ENCODE peak calls at places on chromosomes 4 and X, in ten cellular contexts. N is astrocyte of the spinal cord, D is keratinocyte, R is upper lobe of left lung, B is MM.1S, K is sigmoid colon, C is fibroblast of the aortic adventitia, I is suprapubic skin, G is fibroblast of mammary gland, A is SK-N-SH. Y is an unnamed sample.

GRCh38 chr4:138632856-138633255 is 382.7 kb upstream of the NOCT start:
- DNase-seq in A (no peak), B (no peak), C (no peak), R (no peak), D (no peak), G (no peak), N (no peak), I (no peak), K (no peak), Y (no peak)

GRCh38 chr4:146654976-146655761 is 16.5 kb downstream of the POU4F2 start:
- DNase-seq in C (peak; percentile 22), K (no peak), N (peak; percentile 18), A (peak; percentile 84), G (peak; percentile 11), I (no peak), R (no peak), D (no peak), B (no peak), Y (peak; percentile 8)

GRCh38 chr4:72706633-72707032 is 137.6 kb upstream of the ADAMTS3 start:
- DNase-seq in A (no peak), I (no peak), B (no peak), C (no peak), D (no peak), G (no peak), R (no peak), N (no peak), K (no peak), Y (no peak)

GRCh38 chr4:153267013-153267412 is 62.8 kb downstream of the TRIM2 start:
- DNase-seq in A (no peak), G (peak; percentile 37), C (no peak), K (no peak), N (peak; percentile 62), B (no peak), R (no peak), I (no peak), D (no peak), Y (peak; percentile 91)

GRCh38 chrX:37825225-37825842 is 22.0 kb downstream of the DYNLT3 start:
- DNase-seq in I (no peak), D (no peak), G (peak; percentile 42), B (peak; percentile 53), N (peak; percentile 43), K (peak; percentile 64), A (peak; percentile 12), R (peak; percentile 46), C (peak; percentile 49), Y (peak; percentile 52)

GRCh38 chr4:173883821-173884220 is 353.8 kb upstream of the HAND2 start:
- DNase-seq in R (no peak), K (no peak), C (peak; percentile 70), N (no peak), D (no peak), A (no peak), I (no peak), G (peak; percentile 55), B (no peak), Y (peak; percentile 95)

GRCh38 chr4:33940281-33940680 is 2304.0 kb downstream of the ARAP2 start:
- DNase-seq in N (no peak), I (no peak), B (no peak), A (no peak), D (no peak), G (peak; percentile 35), R (no peak), C (peak; percentile 47), K (no peak), Y (peak; percentile 16)

GRCh38 chr4:165502919-165503907 is 124.4 kb downstream of the CPE start:
- DNase-seq in D (no peak), A (no peak), C (peak; percentile 85), R (no peak), N (peak; percentile 18), I (no peak), G (peak; percentile 85), B (no peak), K (no peak), Y (peak; percentile 51)

GRCh38 chrX:7216981-7217587 is 69.1 kb upstream of the PUDP start:
- DNase-seq in K (no peak), A (no peak), I (no peak), G (no peak), B (no peak), C (no peak), R (no peak), D (no peak), N (no peak), Y (no peak)

GRCh38 chr4:34720563-34720962 is 1523.8 kb downstream of the ARAP2 start:
- DNase-seq in G (peak; percentile 57), I (no peak), A (peak; percentile 1), B (peak; percentile 47), D (no peak), C (peak; percentile 43), K (no peak), R (no peak), N (peak; percentile 68), Y (peak; percentile 54)

GRCh38 chr4:97987019-97987648 is 156.1 kb downstream of the STPG2 start:
- DNase-seq in N (peak; percentile 56), R (no peak), A (peak; percentile 41), C (peak; percentile 17), D (no peak), K (no peak), G (peak; percentile 18), B (peak; percentile 59), I (no peak), Y (peak; percentile 13)

GRCh38 chr4:172356002-172356401 is 542.8 kb downstream of the GALNTL6 start:
- DNase-seq in N (peak; percentile 23), R (no peak), D (no peak), I (no peak), G (peak; percentile 41), C (no peak), A (no peak), K (no peak), B (no peak), Y (no peak)

GRCh38 chr4:82629238-82630000 is 67.6 kb upstream of the TMEM150C start:
- DNase-seq in I (no peak), B (no peak), D (no peak), C (peak; percentile 61), N (no peak), K (no peak), R (no peak), G (peak; percentile 59), A (no peak), Y (peak; percentile 43)

GRCh38 chr4:105978684-105979296 is 83.5 kb downstream of the NPNT start:
- DNase-seq in R (no peak), I (no peak), D (no peak), C (peak; percentile 94), N (peak; percentile 29), K (no peak), G (peak; percentile 94), B (no peak), A (no peak), Y (peak; percentile 54)

GRCh38 chr4:88409206-88409605 is 30.6 kb downstream of the HERC6 start:
- DNase-seq in R (no peak), C (no peak), G (no peak), K (no peak), N (no peak), I (no peak), D (no peak), B (no peak), A (no peak), Y (no peak)

GRCh38 chr4:88456757-88457306 is at the start of gene HERC5:
- DNase-seq in R (peak; percentile 88), I (peak; percentile 94), A (peak; percentile 93), D (peak; percentile 63), N (peak; percentile 88), K (peak; percentile 94), C (peak; percentile 86), B (peak; percentile 97), G (peak; percentile 94), Y (peak; percentile 91)

GRCh38 chrX:70508296-70508911 is 63.8 kb downstream of the DLG3 start:
- DNase-seq in G (peak; percentile 7), R (no peak), K (no peak), B (no peak), I (no peak), D (no peak), C (peak; percentile 2), A (no peak), N (no peak), Y (no peak)

GRCh38 chr4:1413687-1414479 is 7.6 kb upstream of the NKX1-1 start:
- DNase-seq in A (peak; percentile 34), B (no peak), D (no peak), G (no peak), K (peak; percentile 9), C (no peak), I (peak; percentile 76), N (no peak), R (no peak), Y (no peak)

GRCh38 chr4:80407246-80407645 is 71.7 kb downstream of the CFAP299 start:
- DNase-seq in R (no peak), N (peak; percentile 87), D (no peak), B (no peak), K (peak; percentile 62), C (peak; percentile 95), A (no peak), G (peak; percentile 92), I (no peak), Y (peak; percentile 24)

GRCh38 chrX:139967300-139967699 is 2.0 kb upstream of the CXorf66 start:
- DNase-seq in C (no peak), A (peak; percentile 15), K (no peak), R (no peak), N (no peak), G (peak; percentile 2), D (no peak), B (no peak), I (no peak), Y (peak; percentile 1)
- TF ChIP-seq CTCF in C (peak; percentile 36), A (peak; percentile 53), K (no peak), R (no peak), N (no peak), G (peak; percentile 39), D (peak; percentile 33), B (no peak), I (no peak), Y (peak; percentile 35)

GRCh38 chr4:52996261-52997131 is 134.4 kb downstream of the RASL11B start:
- DNase-seq in A (peak; percentile 71), I (no peak), G (peak; percentile 88), N (peak; percentile 49), R (no peak), D (no peak), C (peak; percentile 96), B (no peak), K (peak; percentile 75), Y (peak; percentile 98)
- H3K4me3 ChIP-seq in A (no peak overlapping the region), I (no peak overlapping the region), G (no peak overlapping the region), N (no peak overlapping the region), R (no peak overlapping the region), D (no peak overlapping the region), C (peak overlapping the region; percentile 18), B (no peak overlapping the region), K (no peak overlapping the region), Y (no peak overlapping the region)

DNA sequence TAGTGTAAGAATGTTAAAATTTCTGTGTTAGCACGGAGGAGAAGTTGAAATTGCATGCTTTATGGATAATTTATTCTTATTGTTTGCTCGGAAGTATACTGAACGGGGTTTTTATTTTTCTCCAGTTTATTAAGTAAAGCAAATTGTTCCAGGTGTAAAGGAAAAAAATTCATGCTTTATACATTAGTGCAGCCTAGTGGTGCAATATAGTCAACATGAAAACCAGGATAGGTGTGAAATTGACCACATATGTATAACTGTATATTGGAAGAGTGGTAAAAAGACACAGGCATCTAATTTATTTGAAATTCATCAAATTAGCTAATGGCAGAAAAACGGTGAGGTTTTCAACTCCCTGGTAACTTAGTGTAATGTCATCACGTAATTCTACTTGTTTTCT is 959 bp downstream of the BRS3 start:
- DNase-seq in I (no peak), D (no peak), N (no peak), G (no peak), B (no peak), R (no peak), K (no peak), A (no peak), C (no peak), Y (no peak)
- TF ChIP-seq CTCF in I (no peak), D (no peak), N (no peak), G (no peak), B (no peak), R (no peak), K (no peak), A (no peak), C (no peak), Y (no peak)

GRCh38 chrX:119729408-119730201 is 28.8 kb upstream of the SOWAHD start:
- DNase-seq in A (peak; percentile 66), B (peak; percentile 77), C (peak; percentile 76), R (peak; percentile 44), N (peak; percentile 58), K (peak; percentile 77), D (no peak), I (peak; percentile 77), G (peak; percentile 77), Y (peak; percentile 83)
- H3K4me3 ChIP-seq in A (no peak overlapping the region), B (no peak overlapping the region), C (no peak overlapping the region), R (no peak overlapping the region), N (no peak overlapping the region), K (no peak overlapping the region), D (no peak overlapping the region), I (no peak overlapping the region), G (no peak overlapping the region), Y (no peak overlapping the region)

Y was measured in fibroblast of villous mesenchyme.